ENCODE peak calls at places on chromosomes 3 and 15, in five cellular contexts. Y, S, I, X and M are unnamed samples.

GRCh38 chr3:69941439-69942176 is 57.9 kb upstream of the SAMMSON start:
- DNase-seq in X (no peak), I (peak), Y (no peak), S (no peak), M (no peak)

GRCh38 chr3:146160964-146161724 is at the start of gene PLOD2:
- DNase-seq in Y (peak), I (peak), S (peak), X (peak), M (peak)

GRCh38 chr3:197525706-197526105 is 30.1 kb downstream of the BDH1 start:
- DNase-seq in I (peak), Y (no peak), S (no peak), X (no peak), M (peak)

GRCh38 chr3:143240921-143241320 is 121.3 kb downstream of the CHST2 start:
- DNase-seq in Y (no peak), X (no peak), I (no peak), S (no peak), M (no peak)

GRCh38 chr3:13176445-13176844 is 103.2 kb upstream of the IQSEC1 start:
- DNase-seq in Y (no peak), I (no peak), S (no peak), X (peak), M (no peak)

GRCh38 chr3:197793246-197793645 is 2.2 kb downstream of the LRCH3 start:
- DNase-seq in X (no peak), S (no peak), I (peak), Y (peak), M (peak)

GRCh38 chr15:22839046-22839705 is 710 bp downstream of the NIPA2 start:
- DNase-seq in I (no peak), Y (no peak), X (no peak), S (peak), M (peak)

GRCh38 chr3:36166477-36166876 is 213.8 kb upstream of the STAC start:
- DNase-seq in Y (peak), S (peak), I (no peak), X (no peak), M (no peak)

GRCh38 chr15:52257734-52258062 is 37.9 kb downstream of the MYO5C start:
- DNase-seq in S (peak), Y (no peak), X (no peak), I (peak), M (peak)

GRCh38 chr3:74447221-74447620 is 167.2 kb downstream of the CNTN3 start:
- DNase-seq in I (no peak), S (no peak), Y (no peak), X (no peak), M (no peak)

GRCh38 chr3:2727566-2728318 is 382.4 kb downstream of the IL5RA start:
- DNase-seq in S (no peak), X (no peak), I (no peak), Y (no peak), M (no peak)

GRCh38 chr3:8421711-8422110 is 79.9 kb upstream of the LMCD1 start:
- DNase-seq in S (no peak), X (no peak), I (no peak), Y (no peak), M (no peak)

GRCh38 chr3:113225286-113225685 is 13.9 kb downstream of the BOC start:
- DNase-seq in Y (no peak), I (no peak), X (no peak), S (no peak), M (peak)

GRCh38 chr15:80970018-80970657 is 19.5 kb downstream of the MESD start:
- DNase-seq in Y (peak), S (peak), X (no peak), I (peak), M (peak)

GRCh38 chr3:39541917-39542329 is 74.4 kb downstream of the MOBP start:
- DNase-seq in S (peak), Y (peak), I (peak), X (no peak), M (no peak)

GRCh38 chr15:81813215-81813614 is 232.6 kb downstream of the MEX3B start:
- DNase-seq in Y (peak), X (no peak), S (no peak), I (no peak), M (peak)

GRCh38 chr3:127182446-127182845 is 10.5 kb upstream of the PRR23E start:
- DNase-seq in X (no peak), Y (no peak), S (no peak), I (no peak), M (no peak)

GRCh38 chr3:172115787-172116186 is 76.4 kb downstream of the FNDC3B start:
- DNase-seq in X (no peak), S (no peak), I (no peak), Y (no peak), M (no peak)